ENCODE peak calls at places on chromosomes 3 and 15, in ten cellular contexts. A is heart left ventricle, Z is transverse colon, M is heart right ventricle, G is pancreas, V is prostate gland, J is GM12878, H is brain microvascular endothelial cell, S is kidney epithelial cell, I is Panc1. Y is an unnamed sample.

GRCh38 chr3:11583638-11584046 is 60.1 kb downstream of the VGLL4 start:
- DNase-seq in A (no peak), Z (no peak), M (no peak), G (no peak), V (no peak), J (no peak), H (no peak), S (no peak), I (no peak), Y (no peak)

GRCh38 chr15:57708047-57708446 is 1.5 kb downstream of the POLR2M start:
- DNase-seq in A (no peak), Z (no peak), M (no peak), G (no peak), V (no peak), J (no peak), H (no peak), S (no peak), I (no peak), Y (no peak)

GRCh38 chr3:193594946-193595689 is 2.1 kb downstream of the OPA1 start:
- DNase-seq in A (no peak), Z (no peak), M (no peak), G (no peak), V (no peak), J (no peak), H (peak; percentile 18), S (no peak), I (no peak), Y (no peak)

GRCh38 chr3:115381931-115382330 is 234.8 kb upstream of the ZBTB20 start:
- DNase-seq in A (no peak), Z (no peak), M (no peak), G (no peak), V (no peak), J (no peak), H (no peak), S (no peak), I (no peak), Y (no peak)

GRCh38 chr15:57440799-57441198 is 64.5 kb downstream of the CGNL1 start:
- DNase-seq in A (no peak), Z (no peak), M (no peak), G (no peak), V (no peak), J (no peak), H (peak; percentile 83), S (peak; percentile 89), I (no peak), Y (peak; percentile 65)

GRCh38 chr3:52798376-52798977 is 3.9 kb downstream of the ITIH3 start:
- DNase-seq in A (no peak), Z (no peak), M (no peak), G (no peak), V (no peak), J (no peak), H (no peak), S (no peak), I (no peak), Y (no peak)

GRCh38 chr15:71106802-71107500 is 8.3 kb upstream of the THSD4 start:
- DNase-seq in A (no peak), Z (no peak), M (no peak), G (no peak), V (no peak), J (peak; percentile 21), H (no peak), S (no peak), I (no peak), Y (no peak)

GRCh38 chr3:147937341-147937740 is 528.2 kb downstream of the ZIC1 start:
- DNase-seq in A (no peak), Z (no peak), M (no peak), G (no peak), V (no peak), J (no peak), H (no peak), S (no peak), I (no peak), Y (no peak)

GRCh38 chr3:133158686-133159085 is 120.5 kb downstream of the TMEM108 start:
- DNase-seq in A (no peak), Z (no peak), M (no peak), G (no peak), V (no peak), J (no peak), H (no peak), S (no peak), I (no peak), Y (no peak)

GRCh38 chr3:113227146-113227545 is 15.8 kb downstream of the BOC start:
- DNase-seq in A (no peak), Z (no peak), M (no peak), G (no peak), V (no peak), J (no peak), H (no peak), S (no peak), I (no peak), Y (no peak)

GRCh38 chr3:99637381-99638111 is 848 bp upstream of the COL8A1 start:
- DNase-seq in A (peak; percentile 28), Z (no peak), M (no peak), G (peak; percentile 56), V (no peak), J (no peak), H (peak; percentile 80), S (peak; percentile 68), I (peak; percentile 39), Y (peak; percentile 50)
- H3K4me3 ChIP-seq in A (peak overlapping the region; percentile 28), Z (peak overlapping the region; percentile 30), M (peak overlapping the region; percentile 62), G (no peak overlapping the region), V (peak overlapping the region; percentile 27), J (no peak overlapping the region), H (peak overlapping the region; percentile 87), S (peak overlapping the region; percentile 74), I (peak overlapping the region; percentile 14), Y (peak overlapping the region; percentile 57)

GRCh38 chr15:81152339-81152738 is 18.3 kb downstream of the CFAP161 start:
- DNase-seq in A (no peak), Z (no peak), M (no peak), G (no peak), V (no peak), J (no peak), H (no peak), S (no peak), I (no peak), Y (no peak)
- TF ChIP-seq CTCF in A (no peak), Z (no peak), M (no peak), G (no peak), V (no peak), J (peak; percentile 12), H (no peak), S (no peak), I (peak; percentile 19), Y (no peak)

GRCh38 chr15:30926161-30926560 is 22.4 kb downstream of the FAN1 start:
- DNase-seq in A (no peak), Z (no peak), M (no peak), G (no peak), V (no peak), J (no peak), H (no peak), S (no peak), I (no peak), Y (no peak)

GRCh38 chr15:30927148-30927761 is 23.5 kb downstream of the FAN1 start:
- DNase-seq in A (no peak), Z (no peak), M (no peak), G (no peak), V (no peak), J (no peak), H (no peak), S (no peak), I (no peak), Y (no peak)

GRCh38 chr15:30929982-30930381 is 26.3 kb downstream of the FAN1 start:
- DNase-seq in A (no peak), Z (no peak), M (no peak), G (no peak), V (no peak), J (no peak), H (no peak), S (no peak), I (no peak), Y (no peak)

GRCh38 chr15:30929064-30929669 is 25.5 kb downstream of the FAN1 start:
- DNase-seq in A (no peak), Z (no peak), M (no peak), G (no peak), V (no peak), J (no peak), H (no peak), S (no peak), I (no peak), Y (no peak)

GRCh38 chr15:30928076-30928475 is 24.4 kb downstream of the FAN1 start:
- DNase-seq in A (no peak), Z (no peak), M (no peak), G (no peak), V (no peak), J (no peak), H (no peak), S (no peak), I (no peak), Y (no peak)
- H3K36me3 ChIP-seq in A (peaks cover 77% of the 10 kb centered on the region), Z (peaks cover 42% of the 10 kb centered on the region), M (peaks cover 81% of the 10 kb centered on the region), G (peaks cover 4% of the 10 kb centered on the region), V (peaks cover 10% of the 10 kb centered on the region), J (peaks cover 14% of the 10 kb centered on the region), H (peaks cover 32% of the 10 kb centered on the region), S (peaks cover 7% of the 10 kb centered on the region), I (no peaks in the 10 kb centered on the region), Y (peaks cover 16% of the 10 kb centered on the region)

GRCh38 chr3:69368129-69368741 is 17.7 kb downstream of the FRMD4B start:
- DNase-seq in A (no peak), Z (peak; percentile 32), M (no peak), G (no peak), V (no peak), J (peak; percentile 91), H (no peak), S (peak; percentile 19), I (no peak), Y (no peak)

GRCh38 chr3:69364354-69364753 is 21.5 kb downstream of the FRMD4B start:
- DNase-seq in A (no peak), Z (no peak), M (no peak), G (no peak), V (no peak), J (no peak), H (no peak), S (no peak), I (no peak), Y (peak; percentile 16)

GRCh38 chr3:69367586-69367985 is 18.3 kb downstream of the FRMD4B start:
- DNase-seq in A (no peak), Z (no peak), M (no peak), G (no peak), V (no peak), J (no peak), H (no peak), S (no peak), I (no peak), Y (no peak)

GRCh38 chr3:69370945-69371301 is 15.0 kb downstream of the FRMD4B start:
- DNase-seq in A (no peak), Z (no peak), M (no peak), G (no peak), V (no peak), J (no peak), H (no peak), S (no peak), I (no peak), Y (no peak)

DNA sequence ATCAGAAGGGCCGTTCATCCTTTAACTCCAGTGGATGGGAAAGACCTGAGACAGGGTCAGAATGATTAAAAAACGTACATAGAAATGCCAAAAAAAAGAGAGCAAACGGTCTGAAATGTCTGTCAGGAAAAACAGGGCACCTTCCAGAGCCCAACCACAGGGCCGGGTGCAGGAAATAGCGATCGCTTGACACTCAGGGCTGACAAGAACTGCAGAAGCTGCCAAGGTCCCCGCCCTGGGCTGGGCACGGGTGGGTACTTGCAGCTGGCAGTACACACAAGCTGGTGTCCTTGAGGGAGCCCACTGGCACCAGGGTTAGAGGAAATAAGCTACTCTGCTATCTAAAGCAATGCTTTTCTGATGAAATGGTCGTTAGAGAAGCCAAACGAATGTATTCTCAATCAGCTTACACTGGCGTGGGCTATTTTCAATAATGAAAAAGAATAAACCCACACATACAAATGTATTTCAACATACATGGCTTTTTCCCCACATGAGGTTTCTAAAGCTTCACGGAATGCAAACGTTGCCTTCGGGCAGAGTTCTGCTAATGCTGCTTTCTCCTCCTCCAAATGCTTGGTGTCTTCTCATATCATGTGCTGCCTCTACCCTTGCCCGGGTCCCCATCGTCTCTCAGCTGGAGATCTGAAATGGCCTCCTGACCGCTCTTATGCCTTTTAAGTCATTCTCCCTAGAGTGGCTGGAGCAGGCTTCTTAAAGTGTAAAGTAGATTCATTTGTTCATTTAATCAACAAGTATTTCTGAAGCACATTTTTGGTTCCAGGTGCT is 15.5 kb downstream of the FRMD4B start:
- DNase-seq in A (peak; percentile 94), Z (peak; percentile 89), M (peak; percentile 82), G (peak; percentile 70), V (no peak), J (no peak), H (no peak), S (no peak), I (no peak), Y (no peak)
- H3K4me3 ChIP-seq in A (no peak overlapping the region), Z (no peak overlapping the region), M (no peak overlapping the region), G (no peak overlapping the region), V (no peak overlapping the region), J (no peak overlapping the region), H (no peak overlapping the region), S (no peak overlapping the region), I (no peak overlapping the region), Y (no peak overlapping the region)

Y was measured in BJ.